ENCODE peak calls at places on chromosomes 3 and 15, in four cellular contexts. X, A, W and I are unnamed samples.
A peak's percentile ranks its signal among the peaks of the same experiment; 100 is the strongest.

GRCh38 chr3:17894434-17895060 is 152.1 kb upstream of the TBC1D5 start:
- DNase-seq in X (peak; percentile 56), A (no peak), W (no peak), I (peak; percentile 10)

GRCh38 chr3:21587894-21588293 is 163.1 kb downstream of the ZNF385D start:
- DNase-seq in X (no peak), A (no peak), W (no peak), I (no peak)

GRCh38 chr3:109155828-109156227 is 19.3 kb downstream of the C3orf85 start:
- DNase-seq in X (no peak), A (no peak), W (no peak), I (no peak)

GRCh38 chr3:31695280-31696008 is 162.7 kb downstream of the STT3B start:
- DNase-seq in X (peak; percentile 47), A (no peak), W (no peak), I (no peak)

GRCh38 chr3:179299316-179299715 is 23.5 kb upstream of the ZNF639 start:
- DNase-seq in X (no peak), A (no peak), W (no peak), I (no peak)

GRCh38 chr3:56783644-56784451 is 17.9 kb downstream of the ARHGEF3 start:
- DNase-seq in X (peak; percentile 74), A (no peak), W (peak; percentile 42), I (peak; percentile 79)

GRCh38 chr15:87741350-87741749 is 515.2 kb downstream of the NTRK3 start:
- DNase-seq in X (no peak), A (no peak), W (no peak), I (no peak)

GRCh38 chr15:62847900-62848489 is 194.6 kb upstream of the TPM1 start:
- DNase-seq in X (peak; percentile 85), A (peak; percentile 74), W (peak; percentile 74), I (no peak)

GRCh38 chr3:31668258-31668657 is 135.5 kb downstream of the STT3B start:
- DNase-seq in X (no peak), A (no peak), W (no peak), I (peak; percentile 77)

GRCh38 chr3:35275768-35276167 is 363.6 kb upstream of the ARPP21 start:
- DNase-seq in X (no peak), A (no peak), W (no peak), I (no peak)

DNA sequence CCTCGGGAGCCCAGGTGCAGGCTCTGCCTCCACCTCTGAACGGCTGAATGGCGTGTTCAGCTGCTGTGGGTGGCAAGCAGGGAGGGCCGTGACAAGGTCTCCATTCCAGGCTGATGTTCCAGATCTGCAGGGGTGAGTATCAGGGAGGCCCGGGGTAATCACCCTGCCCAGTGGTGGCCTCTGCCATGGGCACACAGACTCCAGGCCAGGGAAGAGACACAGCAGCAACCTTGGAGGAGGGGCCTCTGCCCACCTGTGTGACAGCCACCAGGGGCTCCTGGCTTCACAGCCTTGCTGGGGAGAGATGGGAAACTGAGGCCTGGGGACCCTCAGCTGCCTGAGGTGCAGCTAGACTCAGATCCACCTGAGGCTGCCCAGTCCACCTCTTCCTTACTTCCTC is 25.6 kb upstream of the ACAD9 start:
- DNase-seq in X (no peak), A (no peak), W (no peak), I (no peak)
- H3K27ac ChIP-seq in X (no peak overlapping the region), A (no peak overlapping the region), W (no peak overlapping the region), I (no peak overlapping the region)

GRCh38 chr15:99421758-99422157 is 144.0 kb upstream of the MEF2A start:
- DNase-seq in X (no peak), A (no peak), W (no peak), I (no peak)
- H3K27ac ChIP-seq in X (no peak overlapping the region), A (no peak overlapping the region), W (no peak overlapping the region), I (no peak overlapping the region)

GRCh38 chr3:27577504-27577903 is 93.3 kb upstream of the SLC4A7 start:
- DNase-seq in X (no peak), A (no peak), W (no peak), I (no peak)
- H3K27ac ChIP-seq in X (no peak overlapping the region), A (peak overlapping the region; percentile 45), W (peak overlapping the region; percentile 33), I (no peak overlapping the region)

DNA sequence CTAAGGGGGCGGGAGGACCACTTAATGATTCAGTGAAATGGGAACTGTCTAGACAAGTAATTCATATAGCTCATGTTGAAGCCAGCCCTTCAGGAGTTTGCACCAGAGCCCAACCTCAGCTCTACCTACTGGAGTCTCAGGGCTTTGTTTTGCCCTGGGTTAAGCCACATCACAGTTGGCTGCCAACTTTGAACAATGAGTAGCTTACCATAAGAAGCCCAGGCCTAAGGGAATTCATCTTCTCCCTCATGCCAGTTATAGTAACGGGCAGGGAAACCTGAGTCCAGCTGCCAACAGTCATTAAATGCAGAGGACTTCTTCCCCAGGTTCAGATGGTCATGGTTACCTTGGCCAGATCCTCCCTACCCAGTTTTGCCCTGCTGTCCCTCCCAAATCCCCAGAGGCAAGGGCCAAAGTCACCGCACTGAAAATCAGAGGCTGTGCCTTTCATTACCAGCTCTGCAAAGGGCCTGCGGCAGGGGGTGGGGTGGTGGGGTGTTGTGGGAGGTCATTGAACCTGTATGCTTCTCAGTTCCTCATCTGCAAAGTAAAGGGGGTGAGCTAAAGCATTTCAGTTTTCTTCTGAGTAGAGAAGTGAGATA is 302.2 kb upstream of the NR2E3 start:
- DNase-seq in X (no peak), A (no peak), W (no peak), I (peak; percentile 45)
- H3K27ac ChIP-seq in X (no peak overlapping the region), A (no peak overlapping the region), W (no peak overlapping the region), I (no peak overlapping the region)

DNA sequence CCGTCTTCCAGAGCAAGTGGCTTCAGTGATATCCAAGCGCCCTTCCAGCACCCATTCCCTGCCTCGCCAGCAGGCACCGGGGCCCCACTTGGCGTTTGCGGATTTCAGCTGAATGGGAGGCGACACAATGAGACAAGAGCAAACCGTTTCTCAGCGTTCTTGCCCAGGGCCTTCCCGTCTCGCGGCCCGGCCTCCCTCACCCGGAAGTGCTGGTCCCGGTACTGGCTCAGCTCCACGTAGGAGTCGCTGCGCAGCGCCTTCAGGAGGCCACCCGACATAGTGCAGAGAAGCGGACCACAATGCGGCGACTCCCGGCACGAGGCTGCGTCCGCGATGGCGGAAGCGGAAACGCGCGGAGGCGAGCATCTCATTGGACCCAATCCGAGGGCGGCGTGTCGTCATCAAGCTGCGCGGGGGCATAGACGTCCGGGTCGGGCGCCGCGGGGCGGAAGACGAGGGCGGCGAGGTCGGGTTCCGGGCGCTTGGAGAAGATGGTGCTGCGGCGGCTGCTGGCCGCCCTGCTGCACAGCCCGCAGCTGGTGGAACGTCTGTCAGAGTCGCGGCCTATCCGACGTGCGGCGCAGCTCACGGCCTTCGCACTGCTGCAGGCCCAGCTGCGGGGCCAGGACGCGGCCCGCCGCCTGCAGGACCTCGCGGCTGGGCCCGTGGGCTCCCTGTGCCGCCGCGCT is at the start of gene NCBP2:
- DNase-seq in X (peak; percentile 97), A (peak; percentile 99), W (peak; percentile 99), I (peak; percentile 93)
- H3K27ac ChIP-seq in X (peak within 1 kb of the TSS; percentile 77), A (peak within 1 kb of the TSS; percentile 67), W (peak within 1 kb of the TSS; percentile 84), I (peak within 1 kb of the TSS; percentile 95)